ENCODE peak calls at places on chromosomes 6 and 20, in seven cellular contexts. D is kidney, W is K562, R is H9, I is HepG2, F is IMR-90, A is astrocyte. Y is an unnamed sample.

GRCh38 chr6:46334442-46334841 is 156.8 kb downstream of the RCAN2 start:
- DNase-seq in D (no peak), W (no peak), R (no peak), I (no peak), F (no peak), A (no peak), Y (no peak)

GRCh38 chr6:156389296-156389695 is 387.9 kb upstream of the ARID1B start:
- DNase-seq in D (no peak), W (no peak), R (no peak), I (no peak), F (no peak), A (no peak), Y (no peak)

GRCh38 chr6:75643173-75643572 is 41.5 kb downstream of the SENP6 start:
- DNase-seq in D (no peak), W (no peak), R (no peak), I (no peak), F (peak; percentile 40), A (peak; percentile 2), Y (no peak)

GRCh38 chr20:50513169-50514034 is 3.2 kb downstream of the PTPN1 start:
- DNase-seq in D (no peak), W (no peak), R (no peak), I (no peak), F (peak; percentile 80), A (peak; percentile 81), Y (no peak)

GRCh38 chr20:16083639-16084280 is 489.5 kb downstream of the KIF16B start:
- DNase-seq in D (no peak), W (no peak), R (no peak), I (no peak), F (no peak), A (no peak), Y (no peak)

GRCh38 chr6:134477991-134478635 is 160.2 kb upstream of the SGK1 start:
- DNase-seq in D (no peak), W (no peak), R (no peak), I (no peak), F (peak; percentile 71), A (peak; percentile 66), Y (no peak)

GRCh38 chr20:63126876-63127699 is 88.8 kb downstream of the YTHDF1 start:
- DNase-seq in D (peak; percentile 36), W (no peak), R (no peak), I (no peak), F (no peak), A (no peak), Y (no peak)

GRCh38 chr6:20554326-20554725 is 20.1 kb downstream of the CDKAL1 start:
- DNase-seq in D (no peak), W (no peak), R (no peak), I (no peak), F (no peak), A (no peak), Y (no peak)

GRCh38 chr6:136362421-136363090 is 72.9 kb upstream of the BCLAF1 start:
- DNase-seq in D (no peak), W (no peak), R (no peak), I (no peak), F (no peak), A (no peak), Y (no peak)

GRCh38 chr20:41029150-41029872 is 689 bp downstream of the TOP1 start:
- DNase-seq in D (peak; percentile 87), W (peak; percentile 63), R (no peak), I (no peak), F (no peak), A (no peak), Y (peak; percentile 40)

GRCh38 chr6:79631800-79632172 is 657 bp downstream of the SH3BGRL2 start:
- DNase-seq in D (no peak), W (no peak), R (no peak), I (no peak), F (no peak), A (no peak), Y (no peak)

GRCh38 chr20:32536861-32537656 is 48.1 kb downstream of the NOL4L start:
- DNase-seq in D (peak; percentile 89), W (no peak), R (no peak), I (no peak), F (no peak), A (no peak), Y (peak; percentile 87)

GRCh38 chr6:56250266-56250665 is 2.9 kb upstream of the COL21A1 start:
- DNase-seq in D (no peak), W (no peak), R (no peak), I (no peak), F (no peak), A (no peak), Y (no peak)

GRCh38 chr20:48527771-48528170 is 300.0 kb downstream of the PREX1 start:
- DNase-seq in D (no peak), W (no peak), R (no peak), I (no peak), F (no peak), A (no peak), Y (peak; percentile 7)

GRCh38 chr20:19934792-19935491 is 82.2 kb upstream of the NAA20 start:
- DNase-seq in D (no peak), W (no peak), R (no peak), I (no peak), F (no peak), A (no peak), Y (peak; percentile 89)

GRCh38 chr20:49641683-49642649 is 71.7 kb downstream of the B4GALT5 start:
- DNase-seq in D (no peak), W (no peak), R (no peak), I (peak; percentile 93), F (peak; percentile 39), A (no peak), Y (peak; percentile 66)

GRCh38 chr6:167779993-167780655 is 46.6 kb upstream of the AFDN start:
- DNase-seq in D (peak; percentile 46), W (no peak), R (no peak), I (no peak), F (no peak), A (no peak), Y (no peak)
- TF ChIP-seq CTCF in D (no peak), W (no peak), R (no peak), I (no peak), F (no peak), A (no peak), Y (no peak)

DNA sequence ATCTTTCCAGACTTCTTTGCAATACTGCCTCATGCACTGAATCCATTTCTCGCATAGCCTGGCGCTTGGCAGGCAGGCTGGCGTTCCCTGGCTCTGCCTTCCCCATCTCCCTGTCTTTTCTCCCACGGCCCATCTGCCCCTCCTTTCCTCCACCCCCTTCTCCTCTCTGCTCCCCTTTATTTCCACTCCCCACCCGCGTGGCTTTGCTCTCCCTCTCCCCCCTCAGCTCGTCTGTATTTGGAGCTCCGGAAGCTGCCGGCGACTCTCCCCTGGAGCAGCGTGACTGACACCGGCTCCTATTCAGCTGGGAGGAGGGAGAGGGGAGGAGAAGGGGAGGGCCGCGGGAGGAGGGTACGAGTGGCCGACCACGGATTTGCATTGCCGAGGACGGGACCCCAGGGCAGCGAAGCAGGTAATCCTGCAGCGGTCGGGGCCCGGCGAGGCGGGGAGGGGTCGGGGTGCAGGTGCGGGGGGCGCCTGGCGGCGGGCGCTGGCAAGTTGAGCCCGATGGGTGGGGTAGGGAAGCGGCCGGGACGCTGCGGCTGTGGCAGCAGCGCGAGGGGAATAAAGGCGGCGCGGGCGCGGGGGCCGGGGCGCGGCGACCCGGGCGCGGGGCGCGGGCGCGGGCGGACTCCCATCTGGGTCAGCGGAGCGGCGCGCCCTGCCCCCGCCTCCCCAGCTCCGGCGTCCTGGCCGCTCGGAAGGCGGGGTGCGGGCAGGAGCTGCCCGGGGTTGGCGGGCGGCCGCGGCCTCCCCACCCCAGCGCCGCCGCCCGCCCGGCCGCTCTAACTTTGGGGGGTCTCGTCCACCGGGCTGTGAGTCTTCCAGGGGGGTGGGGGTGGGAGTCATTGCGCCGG is at the start of gene CAP2:
- DNase-seq in D (peak; percentile 82), W (no peak), R (peak; percentile 86), I (peak; percentile 65), F (peak; percentile 59), A (peak; percentile 69), Y (peak; percentile 59)
- H3K9ac ChIP-seq in D (peak within 1 kb of the TSS; percentile 69), W (no peak within 1 kb of the TSS), R (peak within 1 kb of the TSS; percentile 89), I (peak within 1 kb of the TSS; percentile 81), F (peak within 1 kb of the TSS; percentile 72), A (peak within 1 kb of the TSS; percentile 85), Y (peak within 1 kb of the TSS; percentile 69)

GRCh38 chr6:54737247-54737646 is 109.3 kb upstream of the FAM83B start:
- DNase-seq in D (no peak), W (peak; percentile 5), R (peak; percentile 55), I (peak; percentile 28), F (no peak), A (no peak), Y (no peak)
- TF ChIP-seq CTCF in D (no peak), W (peak; percentile 11), R (peak; percentile 69), I (peak; percentile 61), F (peak; percentile 10), A (no peak), Y (no peak)

DNA sequence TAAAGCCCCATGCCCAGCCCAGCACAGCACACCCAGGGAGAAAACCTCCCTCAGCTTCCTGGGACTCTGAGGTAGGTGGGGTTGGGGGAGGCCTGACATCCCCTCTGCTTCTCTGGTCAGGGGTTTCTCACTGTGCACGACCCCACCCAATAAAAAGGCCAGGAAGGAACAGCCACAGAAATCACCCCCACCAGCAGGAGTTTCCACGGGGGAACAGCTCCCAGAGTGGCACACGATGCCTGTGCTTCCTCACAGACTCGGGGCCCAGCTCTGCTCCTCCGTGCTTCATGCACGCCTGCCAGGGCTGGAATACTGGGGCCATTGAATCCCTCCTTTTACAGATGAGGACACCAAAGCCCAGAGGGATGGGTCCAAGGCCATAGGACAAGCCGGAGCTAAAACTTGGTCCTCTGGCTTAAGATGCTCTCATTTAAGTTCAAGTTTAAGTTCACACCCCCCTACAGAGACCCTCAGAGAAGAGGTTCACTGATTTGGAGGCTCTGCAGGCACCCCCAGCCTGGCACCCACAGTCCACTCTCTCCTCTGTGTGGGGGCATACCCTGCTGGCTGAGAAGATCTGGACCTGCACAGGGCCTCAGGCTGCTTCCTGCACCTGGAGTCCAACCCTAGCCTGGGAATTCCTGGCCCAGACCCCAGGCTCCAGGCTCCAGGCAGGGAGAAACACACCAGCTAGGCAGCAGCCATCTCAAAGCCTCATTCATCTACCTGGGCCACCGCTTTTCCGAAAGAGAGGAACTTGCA is 14.3 kb downstream of the ACSS1 start:
- DNase-seq in D (peak; percentile 61), W (no peak), R (no peak), I (no peak), F (no peak), A (no peak), Y (no peak)
- H3K9ac ChIP-seq in D (no peak overlapping the region), W (no peak overlapping the region), R (no peak overlapping the region), I (no peak overlapping the region), F (no peak overlapping the region), A (no peak overlapping the region), Y (no peak overlapping the region)

Y was measured in colonic mucosa.